ENCODE peak calls at places on chromosomes 4 and X, in four cellular contexts. One of them, this sample, is unnamed. For H3K4me1, the result is how much of the 10 kb centered on the place peaks cover.

GRCh38 chrX:47574096-47574553 is 8.1 kb upstream of the TIMP1 start:
- DNase-seq in sigmoid colon: no peak
- DNase-seq in colonic mucosa: no peak
- DNase-seq in PC-9: no peak
- DNase-seq in this sample: no peak

GRCh38 chrX:133414399-133415275 is 652 bp downstream of the GPC4 start:
- DNase-seq in colonic mucosa: peak
- DNase-seq in PC-9: no peak
- DNase-seq in sigmoid colon: peak
- DNase-seq in this sample: no peak

GRCh38 chrX:120213438-120214265 is 37.0 kb upstream of the ZBTB33 start:
- DNase-seq in PC-9: peak
- DNase-seq in sigmoid colon: no peak
- DNase-seq in colonic mucosa: peak
- DNase-seq in this sample: peak

GRCh38 chr4:182643801-182644311 is 273.3 kb downstream of the DCTD start:
- DNase-seq in sigmoid colon: no peak
- DNase-seq in PC-9: no peak
- DNase-seq in colonic mucosa: no peak
- DNase-seq in this sample: no peak

GRCh38 chrX:109393859-109394258 is 88.0 kb downstream of the GUCY2F start:
- DNase-seq in PC-9: no peak
- DNase-seq in colonic mucosa: no peak
- DNase-seq in sigmoid colon: no peak
- DNase-seq in this sample: no peak

GRCh38 chr4:5206391-5206790 is 155.1 kb downstream of the STK32B start:
- DNase-seq in sigmoid colon: no peak
- DNase-seq in PC-9: no peak
- DNase-seq in colonic mucosa: peak
- DNase-seq in this sample: no peak

GRCh38 chr4:168019019-168019651 is 73.2 kb upstream of the ANXA10 start:
- DNase-seq in PC-9: no peak
- DNase-seq in colonic mucosa: no peak
- DNase-seq in sigmoid colon: no peak
- DNase-seq in this sample: no peak

GRCh38 chr4:25178838-25179261 is 18.6 kb upstream of the SEPSECS start:
- DNase-seq in sigmoid colon: no peak
- DNase-seq in PC-9: no peak
- DNase-seq in colonic mucosa: no peak
- DNase-seq in this sample: no peak

GRCh38 chr4:71449878-71450277 is 111.1 kb downstream of the SLC4A4 start:
- DNase-seq in PC-9: no peak
- DNase-seq in colonic mucosa: no peak
- DNase-seq in sigmoid colon: no peak
- DNase-seq in this sample: no peak

DNA sequence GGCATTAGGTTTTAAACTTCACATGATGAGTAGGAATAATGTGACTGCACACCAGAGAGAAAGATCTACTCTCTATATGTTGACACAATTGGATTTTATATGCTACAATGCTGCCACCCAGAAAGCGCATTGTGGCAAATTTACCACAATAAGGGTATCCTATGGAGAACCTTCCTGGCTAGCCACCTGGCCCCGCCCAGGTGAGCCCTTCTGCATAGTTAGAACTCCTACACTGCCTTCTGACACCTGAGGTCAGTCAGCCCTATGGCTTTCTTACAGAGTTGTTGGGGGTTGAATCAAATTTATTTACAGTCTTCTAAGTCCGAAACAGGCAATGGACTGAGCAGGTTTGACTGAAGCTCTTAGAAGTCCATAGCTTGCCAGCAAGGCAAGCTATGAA is 153.8 kb upstream of the S100G start:
- DNase-seq in PC-9: no peak
- DNase-seq in sigmoid colon: no peak
- DNase-seq in colonic mucosa: no peak
- DNase-seq in this sample: no peak
- H3K4me1 ChIP-seq in PC-9: under half
- H3K4me1 ChIP-seq in sigmoid colon: under half
- H3K4me1 ChIP-seq in colonic mucosa: under half
- H3K4me1 ChIP-seq in this sample: under half

DNA sequence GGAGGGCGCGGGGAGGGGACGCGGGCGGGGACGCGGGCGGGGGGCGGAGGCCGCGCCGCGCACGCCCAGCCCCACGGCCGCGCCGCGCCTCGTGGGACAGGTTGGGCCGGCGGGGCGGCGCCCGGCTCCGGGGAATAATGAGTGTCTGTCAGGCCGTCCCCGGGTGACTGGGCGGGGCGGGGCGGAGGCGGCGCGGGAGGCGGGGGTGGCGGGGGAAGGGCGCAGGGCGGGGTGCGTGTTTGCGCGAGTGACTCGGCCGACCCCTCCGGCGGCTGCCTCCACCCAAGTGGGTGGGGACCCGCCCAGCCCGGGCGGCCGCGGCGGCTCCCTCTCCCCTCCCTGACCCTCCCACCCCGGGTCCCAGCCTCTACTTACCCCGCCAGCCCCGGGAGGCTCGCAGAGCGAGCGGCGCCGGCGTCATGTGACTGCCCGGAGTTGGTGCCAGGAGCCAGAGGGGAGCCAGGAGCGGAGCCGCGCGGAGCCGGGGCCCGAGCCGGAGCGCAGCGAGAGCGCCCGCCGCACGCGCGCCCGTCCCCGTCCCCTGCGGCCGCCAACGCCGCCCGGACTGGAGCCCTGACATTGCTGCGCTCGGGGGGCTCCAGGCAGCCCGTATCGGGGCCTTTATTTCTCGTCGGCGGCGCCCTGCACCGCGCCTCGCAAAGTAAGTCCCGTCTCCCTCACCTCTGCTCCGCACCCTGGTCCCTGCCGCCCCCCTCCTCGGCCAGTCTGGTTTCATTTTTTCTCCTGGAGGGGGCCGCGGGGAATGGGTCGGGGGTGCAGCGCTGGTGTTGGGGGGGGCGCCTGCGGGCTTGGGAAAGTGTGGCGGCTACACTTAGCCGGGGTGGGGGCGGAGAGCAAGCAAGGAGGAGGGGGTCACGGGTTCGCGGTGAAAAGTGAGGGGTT is at the start of gene KLF3:
- DNase-seq in PC-9: peak
- DNase-seq in sigmoid colon: peak
- DNase-seq in colonic mucosa: peak
- DNase-seq in this sample: no peak
- H3K4me1 ChIP-seq in PC-9: under half
- H3K4me1 ChIP-seq in sigmoid colon: half or more
- H3K4me1 ChIP-seq in colonic mucosa: under half
- H3K4me1 ChIP-seq in this sample: under half

GRCh38 chr4:13903851-13904340 is 276.4 kb upstream of the BOD1L1 start:
- DNase-seq in PC-9: no peak
- DNase-seq in colonic mucosa: no peak
- DNase-seq in sigmoid colon: no peak
- DNase-seq in this sample: no peak
- H3K4me1 ChIP-seq in PC-9: under half
- H3K4me1 ChIP-seq in colonic mucosa: under half
- H3K4me1 ChIP-seq in sigmoid colon: under half
- H3K4me1 ChIP-seq in this sample: under half

DNA sequence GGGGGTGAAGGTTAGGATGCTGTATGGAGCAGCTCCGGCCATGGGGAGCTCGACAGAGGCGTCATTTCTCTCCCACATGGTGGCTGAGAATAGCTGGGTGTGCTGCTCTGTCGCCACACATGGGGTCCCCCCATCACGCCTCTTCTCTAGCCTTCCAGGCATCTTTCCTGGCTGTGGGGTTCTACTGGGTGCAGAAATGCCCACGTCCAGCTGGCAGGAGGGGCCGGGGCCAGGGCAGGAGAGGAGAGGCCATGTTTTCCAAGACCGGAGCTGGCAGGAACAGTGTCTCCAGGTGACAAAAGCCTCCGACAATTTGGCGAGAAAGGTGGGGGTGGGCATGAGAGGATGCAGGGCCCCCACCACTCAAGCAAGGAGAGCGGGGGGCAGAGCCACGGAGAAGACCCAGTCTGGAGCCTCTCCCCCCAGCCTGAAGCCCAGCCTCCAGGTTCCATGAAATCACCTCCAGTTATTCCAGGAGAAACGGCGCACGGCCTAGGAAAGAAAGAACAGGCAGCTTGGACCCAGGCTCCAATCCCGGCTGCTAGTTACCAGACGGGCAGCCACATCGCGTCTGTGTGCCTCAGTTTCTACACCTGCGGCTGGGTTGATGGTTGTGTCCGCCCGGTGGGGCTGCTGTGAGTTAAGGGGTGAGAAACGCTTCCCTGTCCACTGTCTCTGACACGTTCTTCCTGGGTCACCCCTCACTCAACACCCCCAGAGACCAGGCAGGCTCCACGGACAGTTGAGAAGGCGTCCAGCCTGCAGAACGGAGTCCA is 27.4 kb upstream of the SPON2 start:
- DNase-seq in sigmoid colon: peak
- DNase-seq in colonic mucosa: peak
- DNase-seq in PC-9: no peak
- DNase-seq in this sample: no peak
- H3K4me1 ChIP-seq in sigmoid colon: under half
- H3K4me1 ChIP-seq in colonic mucosa: under half
- H3K4me1 ChIP-seq in PC-9: under half
- H3K4me1 ChIP-seq in this sample: under half

GRCh38 chr4:85792576-85792975 is 317.6 kb downstream of the ARHGAP24 start:
- DNase-seq in colonic mucosa: no peak
- DNase-seq in PC-9: no peak
- DNase-seq in sigmoid colon: no peak
- DNase-seq in this sample: no peak
- H3K4me1 ChIP-seq in colonic mucosa: under half
- H3K4me1 ChIP-seq in PC-9: under half
- H3K4me1 ChIP-seq in sigmoid colon: under half
- H3K4me1 ChIP-seq in this sample: under half

GRCh38 chr4:186554485-186554884 is 882 bp downstream of the MTNR1A start:
- DNase-seq in PC-9: no peak
- DNase-seq in sigmoid colon: no peak
- DNase-seq in colonic mucosa: peak
- DNase-seq in this sample: no peak

GRCh38 chr4:186557061-186557460 is 1.7 kb upstream of the MTNR1A start:
- DNase-seq in sigmoid colon: no peak
- DNase-seq in PC-9: no peak
- DNase-seq in colonic mucosa: no peak
- DNase-seq in this sample: no peak

GRCh38 chr4:186554890-186555827 is at the start of gene MTNR1A:
- DNase-seq in colonic mucosa: peak
- DNase-seq in PC-9: no peak
- DNase-seq in sigmoid colon: no peak
- DNase-seq in this sample: no peak

GRCh38 chr4:186560647-186561046 is 5.3 kb upstream of the MTNR1A start:
- DNase-seq in sigmoid colon: no peak
- DNase-seq in PC-9: no peak
- DNase-seq in colonic mucosa: no peak
- DNase-seq in this sample: no peak

GRCh38 chr4:186557486-186557885 is 2.1 kb upstream of the MTNR1A start:
- DNase-seq in PC-9: no peak
- DNase-seq in sigmoid colon: no peak
- DNase-seq in colonic mucosa: no peak
- DNase-seq in this sample: no peak
- H3K4me1 ChIP-seq in PC-9: under half
- H3K4me1 ChIP-seq in sigmoid colon: under half
- H3K4me1 ChIP-seq in colonic mucosa: under half
- H3K4me1 ChIP-seq in this sample: under half

DNA sequence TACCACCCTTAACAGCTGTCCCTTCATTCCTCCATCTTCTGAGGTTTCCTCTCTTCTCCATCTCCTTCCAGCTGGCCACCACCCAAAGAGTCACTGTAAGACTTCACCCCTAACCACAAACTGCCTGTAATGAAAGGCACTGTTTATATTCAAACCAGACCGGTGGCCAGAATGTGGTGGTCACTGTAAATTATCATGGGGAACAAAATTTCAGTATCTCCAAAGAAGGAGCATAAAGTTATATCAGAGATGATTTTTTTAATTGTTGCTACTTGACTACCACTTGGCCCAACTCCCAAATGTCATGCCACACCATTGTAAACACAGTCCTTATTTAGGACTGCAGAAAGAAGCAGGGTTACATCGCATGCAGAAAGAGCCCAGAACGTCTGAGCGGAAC is 44.8 kb downstream of the SMARCA1 start:
- DNase-seq in colonic mucosa: no peak
- DNase-seq in sigmoid colon: peak
- DNase-seq in PC-9: no peak
- DNase-seq in this sample: no peak
- H3K4me1 ChIP-seq in colonic mucosa: under half
- H3K4me1 ChIP-seq in sigmoid colon: under half
- H3K4me1 ChIP-seq in PC-9: under half
- H3K4me1 ChIP-seq in this sample: under half

GRCh38 chr4:81606166-81606565 is 134.5 kb upstream of the RASGEF1B start:
- DNase-seq in PC-9: no peak
- DNase-seq in colonic mucosa: no peak
- DNase-seq in sigmoid colon: no peak
- DNase-seq in this sample: no peak

GRCh38 chr4:81605278-81605677 is 133.6 kb upstream of the RASGEF1B start:
- DNase-seq in PC-9: no peak
- DNase-seq in sigmoid colon: no peak
- DNase-seq in colonic mucosa: no peak
- DNase-seq in this sample: no peak

GRCh38 chr4:81604683-81605082 is 133.0 kb upstream of the RASGEF1B start:
- DNase-seq in PC-9: no peak
- DNase-seq in sigmoid colon: no peak
- DNase-seq in colonic mucosa: no peak
- DNase-seq in this sample: no peak

GRCh38 chr4:81607947-81608346 is 136.2 kb upstream of the RASGEF1B start:
- DNase-seq in sigmoid colon: no peak
- DNase-seq in colonic mucosa: no peak
- DNase-seq in PC-9: no peak
- DNase-seq in this sample: no peak

DNA sequence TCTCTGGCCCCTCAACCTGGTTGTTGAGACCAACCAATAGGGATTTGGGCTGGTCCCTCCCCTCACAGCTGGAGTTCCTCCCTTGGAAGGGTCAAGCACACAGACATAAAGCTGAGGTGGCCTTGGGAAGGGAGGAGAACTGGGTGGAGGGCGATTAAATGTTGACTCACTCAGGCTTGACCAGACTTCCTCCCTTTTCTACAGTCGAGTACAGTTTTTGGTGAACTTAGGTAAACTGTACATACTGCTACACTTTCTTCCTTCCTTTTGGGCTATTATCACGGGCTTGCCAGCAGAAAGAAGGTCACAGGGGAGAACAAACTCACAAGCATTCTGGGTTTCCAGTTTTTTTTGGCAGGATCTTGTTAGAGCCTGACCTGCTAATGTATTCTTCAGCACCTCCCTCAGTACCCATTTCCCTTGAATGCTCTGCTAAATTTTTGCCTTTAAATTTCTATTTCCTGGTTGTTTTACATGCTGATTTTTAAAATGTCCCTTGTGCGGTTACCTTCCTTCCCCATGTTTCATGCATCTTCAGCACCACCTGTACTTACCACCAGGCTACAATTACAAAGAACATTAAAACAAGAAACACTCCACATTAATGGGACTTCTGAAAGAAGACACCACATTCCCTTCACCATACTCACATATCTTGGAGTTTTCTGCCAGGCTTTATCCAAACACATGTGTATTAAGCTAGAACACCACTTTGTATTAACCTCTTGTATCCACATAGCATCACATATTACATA is 135.3 kb upstream of the RASGEF1B start:
- DNase-seq in colonic mucosa: peak
- DNase-seq in sigmoid colon: no peak
- DNase-seq in PC-9: no peak
- DNase-seq in this sample: no peak
- H3K4me1 ChIP-seq in colonic mucosa: under half
- H3K4me1 ChIP-seq in sigmoid colon: under half
- H3K4me1 ChIP-seq in PC-9: under half
- H3K4me1 ChIP-seq in this sample: under half